ENCODE peak calls at places on chromosomes 5 and 9, in four cellular contexts. I is H9; E is BJ; Q is stimulated activated CD8-positive, alpha-beta memory T cell treated with anti-CD3 and anti-CD28 coated beads, Interleukin-7, amount 100 ng/mL, for 24 hours. T is an unnamed sample.
A peak's percentile ranks its signal among the peaks of the same experiment; 100 is the strongest.

GRCh38 chr5:141605523-141606277 is 13.1 kb downstream of the DIAPH1 start:
- DNase-seq in I (no peak), E (no peak), Q (peak; percentile 30), T (no peak)

GRCh38 chr9:75069171-75069570 is 18.8 kb downstream of the NMRK1 start:
- DNase-seq in I (no peak), E (no peak), Q (no peak), T (no peak)

GRCh38 chr9:115877852-115878450 is 275.6 kb upstream of the PAPPA start:
- DNase-seq in I (peak; percentile 35), E (no peak), Q (no peak), T (no peak)

GRCh38 chr5:172093965-172094364 is 87.5 kb upstream of the FBXW11 start:
- DNase-seq in I (no peak), E (no peak), Q (no peak), T (no peak)

GRCh38 chr5:102781359-102781758 is 26.3 kb downstream of the PAM start:
- DNase-seq in I (no peak), E (no peak), Q (no peak), T (no peak)

GRCh38 chr9:89278551-89278950 is 32.4 kb upstream of the CKS2 start:
- DNase-seq in I (no peak), E (no peak), Q (no peak), T (no peak)

GRCh38 chr9:93184439-93185221 is 691 bp downstream of the WNK2 start:
- DNase-seq in I (no peak), E (no peak), Q (no peak), T (peak; percentile 32)

GRCh38 chr5:111407562-111407961 is 104.8 kb downstream of the STARD4 start:
- DNase-seq in I (no peak), E (no peak), Q (no peak), T (no peak)

GRCh38 chr9:137984005-137984404 is 106.4 kb downstream of the CACNA1B start:
- DNase-seq in I (no peak), E (no peak), Q (no peak), T (no peak)

GRCh38 chr5:125961150-125961549 is 462.1 kb upstream of the GRAMD2B start:
- DNase-seq in I (no peak), E (no peak), Q (no peak), T (no peak)

GRCh38 chr5:153483482-153483881 is 7.0 kb upstream of the GRIA1 start:
- DNase-seq in I (no peak), E (no peak), Q (no peak), T (no peak)

GRCh38 chr5:9716838-9717281 is 86.7 kb upstream of the TAS2R1 start:
- DNase-seq in I (no peak), E (no peak), Q (no peak), T (no peak)

GRCh38 chr5:2357309-2357708 is 394.2 kb downstream of the IRX2 start:
- DNase-seq in I (no peak), E (no peak), Q (no peak), T (no peak)

GRCh38 chr9:88319936-88320747 is 68.1 kb upstream of the SPIN1 start:
- DNase-seq in I (no peak), E (no peak), Q (no peak), T (no peak)

GRCh38 chr5:143921525-143922311 is 109.8 kb downstream of the HMHB1 start:
- DNase-seq in I (no peak), E (peak; percentile 91), Q (no peak), T (no peak)

GRCh38 chr5:157222506-157223230 is 42.0 kb downstream of the ITK start:
- DNase-seq in I (no peak), E (no peak), Q (peak; percentile 40), T (peak; percentile 60)

GRCh38 chr9:74824654-74825053 is 63.1 kb downstream of the TRPM6 start:
- DNase-seq in I (no peak), E (no peak), Q (no peak), T (no peak)

GRCh38 chr5:136020383-136021015 is 8.3 kb upstream of the TGFBI start:
- DNase-seq in I (no peak), E (peak; percentile 61), Q (no peak), T (peak; percentile 93)

GRCh38 chr9:134889386-134890214 is 9.0 kb downstream of the FCN2 start:
- DNase-seq in I (no peak), E (no peak), Q (no peak), T (no peak)

GRCh38 chr9:33293782-33294181 is 3.5 kb downstream of the NFX1 start:
- DNase-seq in I (no peak), E (no peak), Q (no peak), T (no peak)

GRCh38 chr5:55039843-55040242 is 15.8 kb downstream of the GZMK start:
- DNase-seq in I (no peak), E (no peak), Q (no peak), T (no peak)

GRCh38 chr5:26543987-26544386 is 494.4 kb downstream of the CDH9 start:
- DNase-seq in I (no peak), E (no peak), Q (no peak), T (no peak)

GRCh38 chr9:95018099-95018927 is 291.8 kb downstream of the AOPEP start:
- DNase-seq in I (no peak), E (peak; percentile 92), Q (no peak), T (no peak)

GRCh38 chr9:111621895-111622480 is 9.1 kb upstream of the DNAJC25 start:
- DNase-seq in I (no peak), E (no peak), Q (no peak), T (peak; percentile 36)

GRCh38 chr5:20113031-20113685 is 125.2 kb upstream of the CDH18 start:
- DNase-seq in I (no peak), E (no peak), Q (no peak), T (no peak)

GRCh38 chr9:129166962-129167557 is 11.0 kb downstream of the IER5L start:
- DNase-seq in I (peak; percentile 86), E (no peak), Q (no peak), T (peak; percentile 66)

GRCh38 chr9:123471843-123472570 is 116.0 kb downstream of the CRB2 start:
- DNase-seq in I (no peak), E (no peak), Q (no peak), T (no peak)

GRCh38 chr5:60229786-60230185 is 336.3 kb upstream of the PDE4D start:
- DNase-seq in I (no peak), E (no peak), Q (no peak), T (no peak)

GRCh38 chr9:36141288-36141687 is 4.8 kb downstream of the GLIPR2 start:
- DNase-seq in I (peak; percentile 49), E (no peak), Q (no peak), T (no peak)

GRCh38 chr9:10612649-10613398 is at the start of gene PTPRD:
- DNase-seq in I (peak; percentile 71), E (no peak), Q (no peak), T (peak; percentile 43)

GRCh38 chr5:11888221-11888620 is 16.0 kb downstream of the CTNND2 start:
- DNase-seq in I (no peak), E (no peak), Q (no peak), T (no peak)

GRCh38 chr9:137255448-137256114 is 454 bp downstream of the NELFB start:
- DNase-seq in I (peak; percentile 74), E (no peak), Q (no peak), T (peak; percentile 37)

GRCh38 chr5:117103703-117104102 is 529.1 kb upstream of the SEMA6A start:
- DNase-seq in I (no peak), E (no peak), Q (no peak), T (no peak)

GRCh38 chr5:94196959-94197358 is 421.4 kb downstream of the KIAA0825 start:
- DNase-seq in I (no peak), E (no peak), Q (no peak), T (no peak)

GRCh38 chr9:1354066-1354465 is 303.9 kb downstream of the DMRT2 start:
- DNase-seq in I (no peak), E (no peak), Q (no peak), T (peak; percentile 10)

GRCh38 chr5:140169410-140169809 is 5.6 kb upstream of the CYSTM1 start:
- DNase-seq in I (no peak), E (no peak), Q (no peak), T (peak; percentile 52)

GRCh38 chr5:127892467-127893207 is 189.4 kb downstream of the CCDC192 start:
- DNase-seq in I (no peak), E (no peak), Q (no peak), T (peak; percentile 79)

GRCh38 chr9:92977279-92977678 is 30.0 kb downstream of the FGD3 start:
- DNase-seq in I (no peak), E (no peak), Q (no peak), T (no peak)

T was measured in SW480.